ENCODE peak calls at places on chromosomes 1 and 21, in six cellular contexts. U is GM12891, K is H1, M is K562, O is GM12878, Y is HepG2. P is an unnamed sample.

GRCh38 chr1:174913225-174913903 is 86.4 kb upstream of the CACYBP start:
- DNase-seq in U (no peak), K (no peak), M (no peak), O (no peak), Y (no peak), P (no peak)

GRCh38 chr1:70827030-70827429 is 220.6 kb downstream of the PTGER3 start:
- DNase-seq in U (no peak), K (no peak), M (no peak), O (no peak), Y (no peak), P (no peak)

GRCh38 chr1:3543076-3544049 is 67.9 kb downstream of the MEGF6 start:
- DNase-seq in U (no peak), K (peak), M (no peak), O (no peak), Y (no peak), P (no peak)

GRCh38 chr1:178818416-178818815 is 52.5 kb downstream of the ANGPTL1 start:
- DNase-seq in U (no peak), K (no peak), M (no peak), O (no peak), Y (no peak), P (no peak)

GRCh38 chr1:171119648-171120047 is 28.9 kb downstream of the FMO3 start:
- DNase-seq in U (no peak), K (no peak), M (no peak), O (no peak), Y (no peak), P (no peak)

GRCh38 chr1:44830900-44831304 is 12.2 kb downstream of the PTCH2 start:
- DNase-seq in U (no peak), K (no peak), M (peak), O (no peak), Y (no peak), P (no peak)

GRCh38 chr1:206792939-206793607 is 20.8 kb upstream of the IL10 start:
- DNase-seq in U (no peak), K (no peak), M (no peak), O (no peak), Y (no peak), P (peak)

GRCh38 chr1:1321477-1321876 is 3.0 kb downstream of the INTS11 start:
- DNase-seq in U (no peak), K (no peak), M (no peak), O (no peak), Y (no peak), P (no peak)

GRCh38 chr1:116537439-116537838 is 33.4 kb downstream of the CD58 start:
- DNase-seq in U (no peak), K (no peak), M (peak), O (no peak), Y (no peak), P (no peak)

GRCh38 chr21:43921979-43922945 is 57.2 kb downstream of the AGPAT3 start:
- DNase-seq in U (peak), K (no peak), M (peak), O (peak), Y (no peak), P (peak)

GRCh38 chr1:154846921-154847442 is 23.1 kb downstream of the KCNN3 start:
- DNase-seq in U (no peak), K (no peak), M (no peak), O (no peak), Y (no peak), P (no peak)

GRCh38 chr1:96464991-96465875 is 256.4 kb upstream of the PTBP2 start:
- DNase-seq in U (no peak), K (no peak), M (no peak), O (no peak), Y (no peak), P (no peak)

GRCh38 chr1:98677288-98677687 is 15.8 kb downstream of the SNX7 start:
- DNase-seq in U (no peak), K (no peak), M (no peak), O (no peak), Y (no peak), P (no peak)

GRCh38 chr21:46503922-46504539 is 45.3 kb downstream of the DIP2A start:
- DNase-seq in U (no peak), K (no peak), M (no peak), O (no peak), Y (no peak), P (peak)

GRCh38 chr1:244778356-244778755 is 57.1 kb upstream of the COX20 start:
- DNase-seq in U (no peak), K (no peak), M (no peak), O (no peak), Y (no peak), P (no peak)

GRCh38 chr1:167081594-167081993 is 8.6 kb downstream of the GPA33 start:
- DNase-seq in U (no peak), K (no peak), M (no peak), O (no peak), Y (no peak), P (no peak)

GRCh38 chr1:72915581-72915980 is 633.2 kb upstream of the NEGR1 start:
- DNase-seq in U (no peak), K (no peak), M (no peak), O (no peak), Y (no peak), P (no peak)

GRCh38 chr1:42162181-42162580 is 2.4 kb downstream of the GUCA2A start:
- DNase-seq in U (no peak), K (no peak), M (no peak), O (no peak), Y (no peak), P (no peak)

GRCh38 chr1:201732351-201732750 is 96.6 kb upstream of the IPO9 start:
- DNase-seq in U (no peak), K (no peak), M (no peak), O (no peak), Y (no peak), P (no peak)

GRCh38 chr1:231949277-231950122 is 322.9 kb downstream of the DISC1 start:
- DNase-seq in U (no peak), K (peak), M (no peak), O (no peak), Y (no peak), P (no peak)

GRCh38 chr21:45105906-45106485 is 31.6 kb downstream of the ADARB1 start:
- DNase-seq in U (no peak), K (no peak), M (no peak), O (no peak), Y (no peak), P (no peak)

GRCh38 chr1:65265296-65266271 is 43.8 kb upstream of the DNAJC6 start:
- DNase-seq in U (peak), K (peak), M (no peak), O (no peak), Y (peak), P (peak)

GRCh38 chr1:7539772-7540175 is 231.3 kb upstream of the VAMP3 start:
- DNase-seq in U (no peak), K (peak), M (peak), O (no peak), Y (no peak), P (no peak)

GRCh38 chr1:39671793-39672550 is at the start of gene NT5C1A:
- DNase-seq in U (peak), K (peak), M (peak), O (no peak), Y (no peak), P (peak)

GRCh38 chr1:214107322-214108096 is 119.7 kb downstream of the PROX1 start:
- DNase-seq in U (no peak), K (no peak), M (no peak), O (no peak), Y (no peak), P (no peak)

GRCh38 chr1:26285366-26286063 is 5.6 kb downstream of the SH3BGRL3 start:
- DNase-seq in U (no peak), K (peak), M (peak), O (no peak), Y (peak), P (no peak)

GRCh38 chr1:210328032-210328745 is 513 bp upstream of the HHAT start:
- DNase-seq in U (no peak), K (no peak), M (no peak), O (no peak), Y (no peak), P (no peak)

GRCh38 chr1:19496529-19496877 is 11.2 kb upstream of the CAPZB start:
- DNase-seq in U (no peak), K (no peak), M (no peak), O (no peak), Y (no peak), P (no peak)
- TF ChIP-seq POLR2A in U (no peak), K (no peak), M (no peak), O (no peak), Y (no peak), P (no peak)

GRCh38 chr1:109282952-109283747 is at the start of gene PSRC1:
- DNase-seq in U (peak), K (peak), M (peak), O (peak), Y (peak), P (peak)
- TF ChIP-seq POLR2AphosphoS5 in U (no peak), K (peak), M (peak), O (peak), Y (peak), P (peak)

DNA sequence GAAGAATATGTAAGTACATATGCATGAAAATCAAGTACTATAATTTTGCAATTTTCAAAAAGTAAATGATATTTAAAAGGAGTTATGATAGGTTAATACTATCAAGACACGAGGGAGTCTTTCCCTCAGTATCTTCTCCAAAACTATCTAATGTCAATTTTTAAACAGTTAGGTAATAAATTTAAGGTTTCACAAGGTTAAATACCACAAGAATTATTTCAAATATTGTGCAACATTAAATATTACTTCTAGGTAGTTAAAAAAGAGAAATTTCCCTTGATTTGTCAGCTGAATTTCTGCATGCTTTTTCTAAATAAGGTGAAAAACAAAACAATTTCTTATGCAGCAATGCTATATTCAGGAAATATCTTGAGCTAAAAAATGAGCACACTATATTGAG is 3.5 kb downstream of the CFHR5 start:
- DNase-seq in U (no peak), K (no peak), M (no peak), O (no peak), Y (no peak), P (no peak)
- TF ChIP-seq TAF1 in U (no peak), K (no peak), M (no peak), O (no peak), Y (no peak), P (no peak)

DNA sequence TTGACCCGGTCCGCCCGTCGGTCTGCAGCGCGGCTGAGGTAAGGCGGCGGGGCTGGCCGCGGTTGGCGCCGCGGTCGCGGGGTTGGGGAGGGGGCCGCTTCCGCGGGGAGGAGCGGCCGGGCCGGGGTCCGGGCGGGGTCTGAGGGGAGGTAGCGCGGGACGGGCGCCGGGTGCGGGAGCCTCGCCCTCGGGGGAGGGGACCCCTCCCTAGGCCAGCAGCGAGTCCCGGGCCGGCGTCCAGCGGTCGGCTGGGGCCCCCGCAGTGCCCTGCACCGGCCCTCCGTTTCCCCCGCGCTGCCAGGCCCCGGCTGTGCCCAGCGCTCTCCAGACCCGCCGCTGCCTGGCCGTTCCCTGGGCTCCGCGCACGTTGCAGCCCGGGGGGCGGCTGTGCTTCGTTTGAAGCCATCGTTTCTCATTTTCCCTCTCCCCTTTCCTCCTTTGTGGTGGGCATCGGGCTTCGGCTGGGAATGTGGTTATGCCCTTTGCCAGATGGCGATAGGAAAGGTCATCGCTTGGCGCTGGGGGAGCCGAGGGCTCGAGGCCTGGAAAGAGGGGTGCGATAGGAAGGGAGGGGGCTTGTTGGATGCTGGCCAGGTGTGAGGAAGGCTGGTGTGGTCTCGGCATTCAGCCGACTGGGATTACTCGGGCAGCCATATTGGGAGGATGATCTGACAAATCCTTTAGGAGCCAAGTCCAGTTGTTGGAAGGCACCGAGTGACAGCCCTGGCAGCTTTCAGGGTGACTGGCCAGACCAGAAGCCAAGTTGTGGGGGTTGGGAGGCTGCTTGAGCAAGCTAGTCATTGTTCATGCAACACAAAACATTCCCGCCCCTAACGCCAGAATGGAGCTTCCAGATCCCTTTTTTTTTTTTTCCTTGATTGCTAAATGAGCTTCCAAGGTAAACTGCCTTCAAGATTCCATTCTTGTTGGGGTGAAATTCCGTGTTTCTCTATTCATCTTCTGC is 753 bp downstream of the KIF1B start:
- DNase-seq in U (peak), K (peak), M (peak), O (no peak), Y (peak), P (peak)
- TF ChIP-seq POLR2A in U (no peak), K (peak), M (no peak), O (no peak), Y (peak), P (no peak)

GRCh38 chr1:111486431-111486830 is 12.6 kb downstream of the C1orf162 start:
- DNase-seq in U (no peak), K (no peak), M (no peak), O (no peak), Y (no peak), P (no peak)
- TF ChIP-seq POLR2AphosphoS5 in U (no peak), K (no peak), M (no peak), O (no peak), Y (no peak), P (no peak)

GRCh38 chr1:169325117-169325516 is 42.5 kb downstream of the NME7 start:
- DNase-seq in U (no peak), K (no peak), M (no peak), O (no peak), Y (no peak), P (no peak)

GRCh38 chr1:169329383-169329782 is 38.2 kb downstream of the NME7 start:
- DNase-seq in U (no peak), K (no peak), M (no peak), O (no peak), Y (no peak), P (no peak)

GRCh38 chr1:169330927-169331326 is 36.7 kb downstream of the NME7 start:
- DNase-seq in U (no peak), K (no peak), M (no peak), O (no peak), Y (no peak), P (no peak)

GRCh38 chr1:169327875-169328274 is 39.7 kb downstream of the NME7 start:
- DNase-seq in U (no peak), K (no peak), M (no peak), O (no peak), Y (no peak), P (no peak)

GRCh38 chr1:169326644-169327316 is 40.8 kb downstream of the NME7 start:
- DNase-seq in U (no peak), K (no peak), M (no peak), O (peak), Y (no peak), P (no peak)
- TF ChIP-seq TAF1 in U (no peak), K (no peak), M (no peak), O (no peak), Y (no peak), P (no peak)

GRCh38 chr1:170074250-170075157 is at the start of gene KIFAP3:
- DNase-seq in U (peak), K (peak), M (peak), O (peak), Y (peak), P (peak)
- TF ChIP-seq POLR2A in U (no peak), K (no peak), M (peak), O (peak), Y (no peak), P (peak)

GRCh38 chr1:54984126-54984842 is 3.9 kb downstream of the TMEM61 start:
- DNase-seq in U (no peak), K (no peak), M (no peak), O (no peak), Y (no peak), P (no peak)
- TF ChIP-seq POLR2AphosphoS5 in U (no peak), K (no peak), M (no peak), O (no peak), Y (no peak), P (no peak)

GRCh38 chr1:89174491-89174890 is 1.3 kb downstream of the GBP7 start:
- DNase-seq in U (no peak), K (no peak), M (no peak), O (no peak), Y (no peak), P (no peak)
- TF ChIP-seq TAF1 in U (no peak), K (no peak), M (no peak), O (no peak), Y (no peak), P (no peak)

GRCh38 chr1:223641523-223642039 is 23.9 kb downstream of the CAPN8 start:
- DNase-seq in U (no peak), K (no peak), M (no peak), O (no peak), Y (no peak), P (no peak)
- TF ChIP-seq POLR2A in U (no peak), K (no peak), M (no peak), O (no peak), Y (no peak), P (no peak)